ENCODE peak calls at places on chromosomes 7 and 10, in ten cellular contexts. M, J, H, W, Q, P, G, E, B and I are unnamed samples.

GRCh38 chr10:110006358-110007170 is 1.2 kb upstream of the ADD3 start:
- DNase-seq in H (peak; percentile 90), M (peak; percentile 48), P (peak; percentile 93), J (peak; percentile 16), B (no peak), Q (peak; percentile 21), W (peak; percentile 30), G (peak; percentile 84), E (peak; percentile 45), I (peak; percentile 30)

GRCh38 chr10:20446794-20447193 is 450.3 kb downstream of the NEBL start:
- DNase-seq in Q (no peak), E (no peak), H (no peak), M (no peak), B (no peak), G (no peak), W (no peak), P (no peak), J (no peak), I (no peak)

GRCh38 chr7:39125849-39126248 is 148.1 kb downstream of the POU6F2 start:
- DNase-seq in E (no peak), B (no peak), M (no peak), J (no peak), W (no peak), P (no peak), H (no peak), G (no peak), Q (no peak), I (no peak)

GRCh38 chr10:4807803-4808507 is 18.1 kb upstream of the AKR1E2 start:
- DNase-seq in G (no peak), B (no peak), H (no peak), J (no peak), W (no peak), Q (peak; percentile 6), E (no peak), M (no peak), P (no peak), I (no peak)

GRCh38 chr10:119908201-119908600 is 15.7 kb downstream of the SEC23IP start:
- DNase-seq in H (no peak), B (no peak), P (no peak), M (no peak), J (no peak), G (no peak), W (no peak), E (no peak), Q (no peak), I (no peak)

GRCh38 chr10:78831001-78831400 is 237.8 kb upstream of the ZMIZ1 start:
- DNase-seq in H (no peak), W (no peak), P (no peak), B (no peak), J (no peak), E (no peak), M (no peak), Q (no peak), G (no peak), I (no peak)

GRCh38 chr7:113374924-113375323 is 256.6 kb upstream of the SMIM30 start:
- DNase-seq in P (no peak), G (no peak), H (no peak), W (no peak), E (no peak), B (no peak), Q (no peak), J (no peak), M (no peak), I (no peak)

GRCh38 chr10:35870665-35871310 is 228.7 kb upstream of the FZD8 start:
- DNase-seq in B (no peak), J (no peak), W (no peak), G (no peak), E (no peak), P (no peak), H (no peak), Q (no peak), M (no peak), I (no peak)

GRCh38 chr7:17121671-17122070 is 176.8 kb upstream of the AHR start:
- DNase-seq in G (no peak), W (no peak), H (no peak), J (no peak), P (no peak), E (no peak), M (no peak), Q (no peak), B (no peak), I (no peak)

GRCh38 chr7:28041508-28042314 is 138.9 kb downstream of the JAZF1 start:
- DNase-seq in B (no peak), E (no peak), M (no peak), H (no peak), G (no peak), P (no peak), J (no peak), Q (no peak), W (no peak), I (no peak)

GRCh38 chr7:76272142-76272541 is 30.3 kb upstream of the HSPB1 start:
- DNase-seq in B (no peak), M (no peak), P (no peak), E (no peak), H (no peak), W (no peak), Q (no peak), J (no peak), G (no peak), I (no peak)

GRCh38 chr10:10872706-10873276 is 144.9 kb upstream of the CELF2 start:
- DNase-seq in J (no peak), W (no peak), E (no peak), G (no peak), M (no peak), Q (no peak), P (no peak), H (no peak), B (no peak), I (no peak)

GRCh38 chr7:94481246-94481645 is 28.4 kb upstream of the CASD1 start:
- DNase-seq in W (no peak), Q (no peak), H (no peak), P (no peak), G (no peak), M (no peak), J (no peak), B (no peak), E (no peak), I (no peak)

GRCh38 chr7:117217636-117218035 is 105.2 kb downstream of the WNT2 start:
- DNase-seq in E (no peak), W (no peak), H (no peak), B (no peak), J (no peak), P (no peak), G (no peak), Q (no peak), M (no peak), I (no peak)

GRCh38 chr7:117216436-117217069 is 106.3 kb downstream of the WNT2 start:
- DNase-seq in W (no peak), G (no peak), M (no peak), P (no peak), B (no peak), J (no peak), E (peak; percentile 21), H (no peak), Q (no peak), I (no peak)

GRCh38 chr7:117217121-117217520 is 105.7 kb downstream of the WNT2 start:
- DNase-seq in J (no peak), G (no peak), Q (no peak), H (no peak), E (no peak), P (no peak), B (no peak), M (no peak), W (no peak), I (no peak)

GRCh38 chr7:117218700-117219099 is 104.2 kb downstream of the WNT2 start:
- DNase-seq in H (no peak), W (no peak), Q (no peak), B (no peak), M (no peak), E (no peak), G (no peak), P (no peak), J (no peak), I (no peak)

GRCh38 chr7:117216010-117216409 is 106.8 kb downstream of the WNT2 start:
- DNase-seq in Q (no peak), E (no peak), G (no peak), W (no peak), P (no peak), M (no peak), B (no peak), H (no peak), J (no peak), I (no peak)
- H3K4me1 ChIP-seq in Q (no peaks in the 10 kb centered on the region), E (no peaks in the 10 kb centered on the region), G (no peaks in the 10 kb centered on the region), W (no peaks in the 10 kb centered on the region), P (no peaks in the 10 kb centered on the region), M (no peaks in the 10 kb centered on the region), B (no peaks in the 10 kb centered on the region), H (no peaks in the 10 kb centered on the region), J (peaks cover 9% of the 10 kb centered on the region), I (no peaks in the 10 kb centered on the region)

GRCh38 chr10:129085821-129086220 is 381.2 kb upstream of the MGMT start:
- DNase-seq in Q (no peak), P (no peak), H (no peak), G (no peak), M (no peak), E (no peak), B (no peak), W (no peak), J (no peak), I (no peak)
- TF ChIP-seq EP300 in Q (no peak), P (no peak), H (no peak), G (no peak), M (no peak), E (no peak), B (no peak), W (no peak), J (no peak), I (no peak)

GRCh38 chr10:128066954-128067382 is 59.3 kb downstream of the MKI67 start:
- DNase-seq in P (no peak), Q (no peak), G (no peak), H (no peak), M (peak; percentile 3), J (no peak), B (no peak), W (no peak), E (no peak), I (no peak)

GRCh38 chr10:128062837-128063563 is 63.2 kb downstream of the MKI67 start:
- DNase-seq in B (no peak), J (no peak), Q (no peak), W (peak; percentile 71), G (no peak), H (no peak), E (peak; percentile 11), P (no peak), M (peak; percentile 58), I (no peak)

GRCh38 chr10:128063736-128064614 is 62.2 kb downstream of the MKI67 start:
- DNase-seq in Q (no peak), P (no peak), M (no peak), G (peak; percentile 64), H (peak; percentile 55), J (no peak), E (no peak), W (peak; percentile 30), B (no peak), I (no peak)

GRCh38 chr10:128065881-128066534 is 60.2 kb downstream of the MKI67 start:
- DNase-seq in J (no peak), G (peak; percentile 62), Q (no peak), M (peak; percentile 4), P (no peak), W (peak; percentile 16), E (no peak), H (no peak), B (no peak), I (no peak)

GRCh38 chr10:128064615-128065580 is 61.3 kb downstream of the MKI67 start:
- DNase-seq in E (no peak), Q (no peak), P (peak; percentile 93), G (peak; percentile 91), M (peak; percentile 63), W (peak; percentile 79), H (peak; percentile 88), B (no peak), J (no peak), I (no peak)
- TF ChIP-seq POLR2AphosphoS5 in E (no peak), Q (no peak), P (peak; percentile 38), G (peak; percentile 40), M (peak; percentile 16), W (peak; percentile 73), H (peak; percentile 58), B (no peak), J (no peak), I (no peak)

GRCh38 chr10:50508315-50509051 is 115.3 kb downstream of the SGMS1 start:
- DNase-seq in H (no peak), P (no peak), B (no peak), J (no peak), G (no peak), W (no peak), M (no peak), Q (peak; percentile 35), E (no peak), I (no peak)
- H3K4me1 ChIP-seq in H (peaks cover 25% of the 10 kb centered on the region), P (peaks cover 46% of the 10 kb centered on the region), B (peaks cover 6% of the 10 kb centered on the region), J (peaks cover 6% of the 10 kb centered on the region), G (peaks cover 15% of the 10 kb centered on the region), W (peaks cover 14% of the 10 kb centered on the region), M (peaks cover 12% of the 10 kb centered on the region), Q (peaks cover 74% of the 10 kb centered on the region), E (peaks cover 8% of the 10 kb centered on the region), I (peaks cover 61% of the 10 kb centered on the region)